ENCODE peak calls at places on chromosomes 16 and 17, in nine cellular contexts. One of them, this sample, is unnamed.

GRCh38 chr16:74438492-74438979 is 17.3 kb upstream of the CLEC18B start:
- DNase-seq in EL: no peak
- DNase-seq in tibial nerve: no peak
- DNase-seq in H1: no peak
- DNase-seq in mucosa of gallbladder: no peak
- DNase-seq in bronchial epithelial cell: no peak
- DNase-seq in T47D: no peak
- DNase-seq in GM18507: no peak
- DNase-seq in SW 1271: no peak
- DNase-seq in this sample: no peak

GRCh38 chr16:73068546-73069401 is 20.8 kb upstream of the ZFHX3 start:
- DNase-seq in tibial nerve: peak
- DNase-seq in bronchial epithelial cell: peak
- DNase-seq in T47D: no peak
- DNase-seq in GM18507: no peak
- DNase-seq in EL: peak
- DNase-seq in mucosa of gallbladder: peak
- DNase-seq in H1: no peak
- DNase-seq in SW 1271: no peak
- DNase-seq in this sample: peak

GRCh38 chr16:85918436-85918835 is 19.5 kb downstream of the IRF8 start:
- DNase-seq in T47D: no peak
- DNase-seq in H1: no peak
- DNase-seq in tibial nerve: no peak
- DNase-seq in SW 1271: no peak
- DNase-seq in bronchial epithelial cell: no peak
- DNase-seq in GM18507: no peak
- DNase-seq in mucosa of gallbladder: no peak
- DNase-seq in EL: no peak
- DNase-seq in this sample: no peak

GRCh38 chr16:4832698-4833343 is 14.3 kb downstream of the GLYR1 start:
- DNase-seq in SW 1271: no peak
- DNase-seq in GM18507: no peak
- DNase-seq in mucosa of gallbladder: no peak
- DNase-seq in H1: no peak
- DNase-seq in bronchial epithelial cell: no peak
- DNase-seq in T47D: no peak
- DNase-seq in EL: no peak
- DNase-seq in tibial nerve: no peak
- DNase-seq in this sample: no peak

GRCh38 chr17:67779098-67779672 is 46.1 kb upstream of the BPTF start:
- DNase-seq in T47D: peak
- DNase-seq in SW 1271: no peak
- DNase-seq in mucosa of gallbladder: peak
- DNase-seq in tibial nerve: peak
- DNase-seq in GM18507: no peak
- DNase-seq in bronchial epithelial cell: peak
- DNase-seq in H1: peak
- DNase-seq in EL: peak
- DNase-seq in this sample: no peak

GRCh38 chr16:6218855-6219254 is 1113.8 kb upstream of the RBFOX1 start:
- DNase-seq in T47D: no peak
- DNase-seq in mucosa of gallbladder: no peak
- DNase-seq in SW 1271: no peak
- DNase-seq in EL: no peak
- DNase-seq in GM18507: no peak
- DNase-seq in bronchial epithelial cell: no peak
- DNase-seq in H1: no peak
- DNase-seq in tibial nerve: no peak
- DNase-seq in this sample: no peak

GRCh38 chr16:2460916-2461315 is 1.0 kb downstream of the TEDC2 start:
- DNase-seq in bronchial epithelial cell: no peak
- DNase-seq in EL: no peak
- DNase-seq in tibial nerve: no peak
- DNase-seq in GM18507: no peak
- DNase-seq in H1: no peak
- DNase-seq in T47D: no peak
- DNase-seq in SW 1271: no peak
- DNase-seq in mucosa of gallbladder: no peak
- DNase-seq in this sample: no peak

GRCh38 chr17:50903604-50904521 is 37.7 kb upstream of the TOB1 start:
- DNase-seq in H1: no peak
- DNase-seq in GM18507: no peak
- DNase-seq in bronchial epithelial cell: peak
- DNase-seq in T47D: no peak
- DNase-seq in SW 1271: no peak
- DNase-seq in mucosa of gallbladder: no peak
- DNase-seq in tibial nerve: no peak
- DNase-seq in EL: peak
- DNase-seq in this sample: no peak

GRCh38 chr16:81446318-81447275 is 2.0 kb downstream of the CMIP start:
- DNase-seq in H1: no peak
- DNase-seq in bronchial epithelial cell: peak
- DNase-seq in GM18507: no peak
- DNase-seq in mucosa of gallbladder: no peak
- DNase-seq in SW 1271: no peak
- DNase-seq in EL: peak
- DNase-seq in T47D: no peak
- DNase-seq in tibial nerve: no peak
- DNase-seq in this sample: peak

GRCh38 chr16:68356249-68356918 is 45.6 kb downstream of the PRMT7 start:
- DNase-seq in bronchial epithelial cell: no peak
- DNase-seq in SW 1271: no peak
- DNase-seq in EL: no peak
- DNase-seq in GM18507: peak
- DNase-seq in mucosa of gallbladder: peak
- DNase-seq in T47D: no peak
- DNase-seq in tibial nerve: no peak
- DNase-seq in H1: no peak
- DNase-seq in this sample: no peak

GRCh38 chr16:88783391-88784073 is 1.5 kb downstream of the PIEZO1 start:
- DNase-seq in EL: peak
- DNase-seq in GM18507: no peak
- DNase-seq in tibial nerve: no peak
- DNase-seq in SW 1271: no peak
- DNase-seq in T47D: no peak
- DNase-seq in bronchial epithelial cell: peak
- DNase-seq in mucosa of gallbladder: no peak
- DNase-seq in H1: no peak
- DNase-seq in this sample: no peak

GRCh38 chr16:2210009-2210332 is 692 bp downstream of the BRICD5 start:
- DNase-seq in tibial nerve: no peak
- DNase-seq in mucosa of gallbladder: no peak
- DNase-seq in T47D: no peak
- DNase-seq in GM18507: no peak
- DNase-seq in bronchial epithelial cell: no peak
- DNase-seq in EL: no peak
- DNase-seq in SW 1271: no peak
- DNase-seq in H1: no peak
- DNase-seq in this sample: no peak

GRCh38 chr16:70675851-70676513 is 9.9 kb downstream of the MTSS2 start:
- DNase-seq in bronchial epithelial cell: no peak
- DNase-seq in SW 1271: no peak
- DNase-seq in mucosa of gallbladder: no peak
- DNase-seq in T47D: no peak
- DNase-seq in tibial nerve: no peak
- DNase-seq in GM18507: no peak
- DNase-seq in H1: no peak
- DNase-seq in EL: no peak
- DNase-seq in this sample: no peak

GRCh38 chr16:89843409-89844350 is 15.4 kb downstream of the SPIRE2 start:
- DNase-seq in tibial nerve: no peak
- DNase-seq in T47D: no peak
- DNase-seq in GM18507: no peak
- DNase-seq in mucosa of gallbladder: no peak
- DNase-seq in EL: no peak
- DNase-seq in SW 1271: no peak
- DNase-seq in H1: no peak
- DNase-seq in bronchial epithelial cell: peak
- DNase-seq in this sample: no peak

GRCh38 chr17:63700528-63701441 is 860 bp upstream of the LIMD2 start:
- DNase-seq in H1: no peak
- DNase-seq in tibial nerve: no peak
- DNase-seq in mucosa of gallbladder: peak
- DNase-seq in bronchial epithelial cell: no peak
- DNase-seq in GM18507: no peak
- DNase-seq in SW 1271: no peak
- DNase-seq in T47D: no peak
- DNase-seq in EL: peak
- DNase-seq in this sample: no peak

GRCh38 chr16:19173649-19174383 is 5.8 kb downstream of the SYT17 start:
- DNase-seq in EL: no peak
- DNase-seq in bronchial epithelial cell: no peak
- DNase-seq in tibial nerve: no peak
- DNase-seq in mucosa of gallbladder: no peak
- DNase-seq in SW 1271: no peak
- DNase-seq in GM18507: no peak
- DNase-seq in T47D: no peak
- DNase-seq in H1: no peak
- DNase-seq in this sample: no peak

GRCh38 chr17:20735796-20736195 is 156.3 kb downstream of the CDRT15L2 start:
- DNase-seq in H1: no peak
- DNase-seq in T47D: no peak
- DNase-seq in bronchial epithelial cell: no peak
- DNase-seq in EL: no peak
- DNase-seq in tibial nerve: no peak
- DNase-seq in GM18507: no peak
- DNase-seq in SW 1271: no peak
- DNase-seq in mucosa of gallbladder: no peak
- DNase-seq in this sample: no peak

GRCh38 chr17:57593739-57594462 is 151.2 kb downstream of the CCDC182 start:
- DNase-seq in tibial nerve: no peak
- DNase-seq in mucosa of gallbladder: no peak
- DNase-seq in bronchial epithelial cell: no peak
- DNase-seq in T47D: no peak
- DNase-seq in H1: no peak
- DNase-seq in EL: no peak
- DNase-seq in GM18507: no peak
- DNase-seq in SW 1271: no peak
- DNase-seq in this sample: no peak

GRCh38 chr17:39404542-39405378 is 3.3 kb upstream of the FBXL20 start:
- DNase-seq in mucosa of gallbladder: no peak
- DNase-seq in T47D: no peak
- DNase-seq in H1: no peak
- DNase-seq in EL: peak
- DNase-seq in bronchial epithelial cell: peak
- DNase-seq in GM18507: no peak
- DNase-seq in SW 1271: peak
- DNase-seq in tibial nerve: no peak
- DNase-seq in this sample: no peak

GRCh38 chr16:397135-397661 is at the start of gene NME4:
- DNase-seq in bronchial epithelial cell: no peak
- DNase-seq in GM18507: no peak
- DNase-seq in T47D: peak
- DNase-seq in tibial nerve: no peak
- DNase-seq in mucosa of gallbladder: no peak
- DNase-seq in H1: no peak
- DNase-seq in EL: peak
- DNase-seq in SW 1271: no peak
- DNase-seq in this sample: no peak

GRCh38 chr16:15548482-15548891 is 94.5 kb downstream of the MARF1 start:
- DNase-seq in SW 1271: no peak
- DNase-seq in H1: no peak
- DNase-seq in bronchial epithelial cell: peak
- DNase-seq in tibial nerve: no peak
- DNase-seq in EL: peak
- DNase-seq in GM18507: no peak
- DNase-seq in T47D: no peak
- DNase-seq in mucosa of gallbladder: no peak
- DNase-seq in this sample: no peak

GRCh38 chr16:68921654-68922053 is 78.3 kb downstream of the TANGO6 start:
- DNase-seq in mucosa of gallbladder: peak
- DNase-seq in SW 1271: no peak
- DNase-seq in GM18507: no peak
- DNase-seq in H1: no peak
- DNase-seq in T47D: no peak
- DNase-seq in EL: peak
- DNase-seq in tibial nerve: no peak
- DNase-seq in bronchial epithelial cell: peak
- DNase-seq in this sample: no peak

GRCh38 chr16:80778707-80779106 is 25.7 kb downstream of the CDYL2 start:
- DNase-seq in GM18507: no peak
- DNase-seq in mucosa of gallbladder: no peak
- DNase-seq in T47D: no peak
- DNase-seq in bronchial epithelial cell: no peak
- DNase-seq in SW 1271: no peak
- DNase-seq in H1: no peak
- DNase-seq in tibial nerve: no peak
- DNase-seq in EL: no peak
- DNase-seq in this sample: no peak

GRCh38 chr16:4410335-4411075 is 5.9 kb downstream of the CORO7 start:
- DNase-seq in tibial nerve: no peak
- DNase-seq in GM18507: no peak
- DNase-seq in SW 1271: no peak
- DNase-seq in T47D: peak
- DNase-seq in H1: no peak
- DNase-seq in mucosa of gallbladder: peak
- DNase-seq in bronchial epithelial cell: no peak
- DNase-seq in EL: peak
- DNase-seq in this sample: no peak

GRCh38 chr17:27345141-27345904 is 51.4 kb downstream of the WSB1 start:
- DNase-seq in SW 1271: no peak
- DNase-seq in H1: peak
- DNase-seq in bronchial epithelial cell: peak
- DNase-seq in GM18507: no peak
- DNase-seq in EL: no peak
- DNase-seq in mucosa of gallbladder: peak
- DNase-seq in tibial nerve: no peak
- DNase-seq in T47D: no peak
- DNase-seq in this sample: no peak

GRCh38 chr17:70270554-70270953 is 101.2 kb downstream of the KCNJ2 start:
- DNase-seq in bronchial epithelial cell: no peak
- DNase-seq in H1: no peak
- DNase-seq in mucosa of gallbladder: no peak
- DNase-seq in T47D: no peak
- DNase-seq in EL: no peak
- DNase-seq in tibial nerve: no peak
- DNase-seq in GM18507: no peak
- DNase-seq in SW 1271: no peak
- DNase-seq in this sample: no peak

GRCh38 chr17:40097931-40098845 is 2.2 kb downstream of the NR1D1 start:
- DNase-seq in GM18507: no peak
- DNase-seq in mucosa of gallbladder: peak
- DNase-seq in tibial nerve: peak
- DNase-seq in T47D: no peak
- DNase-seq in EL: peak
- DNase-seq in SW 1271: no peak
- DNase-seq in H1: no peak
- DNase-seq in bronchial epithelial cell: peak
- DNase-seq in this sample: peak

GRCh38 chr16:88378836-88379693 is 3.7 kb upstream of the ZNF469 start:
- DNase-seq in mucosa of gallbladder: no peak
- DNase-seq in T47D: no peak
- DNase-seq in bronchial epithelial cell: no peak
- DNase-seq in EL: no peak
- DNase-seq in GM18507: no peak
- DNase-seq in tibial nerve: no peak
- DNase-seq in H1: no peak
- DNase-seq in SW 1271: no peak
- DNase-seq in this sample: peak

GRCh38 chr17:55053855-55054254 is 85.3 kb downstream of the STXBP4 start:
- DNase-seq in H1: no peak
- DNase-seq in bronchial epithelial cell: peak
- DNase-seq in SW 1271: no peak
- DNase-seq in tibial nerve: no peak
- DNase-seq in EL: no peak
- DNase-seq in mucosa of gallbladder: no peak
- DNase-seq in GM18507: no peak
- DNase-seq in T47D: no peak
- DNase-seq in this sample: no peak

GRCh38 chr17:9183297-9183696 is 162.0 kb downstream of the NTN1 start:
- DNase-seq in bronchial epithelial cell: no peak
- DNase-seq in mucosa of gallbladder: no peak
- DNase-seq in tibial nerve: no peak
- DNase-seq in H1: no peak
- DNase-seq in EL: no peak
- DNase-seq in GM18507: no peak
- DNase-seq in SW 1271: no peak
- DNase-seq in T47D: no peak
- DNase-seq in this sample: no peak

GRCh38 chr16:70381604-70382342 is 35.1 kb downstream of the DDX19A start:
- DNase-seq in EL: no peak
- DNase-seq in H1: no peak
- DNase-seq in bronchial epithelial cell: no peak
- DNase-seq in GM18507: no peak
- DNase-seq in mucosa of gallbladder: no peak
- DNase-seq in T47D: no peak
- DNase-seq in tibial nerve: peak
- DNase-seq in SW 1271: no peak
- DNase-seq in this sample: no peak

This sample was measured in CD14-positive monocyte.